ENCODE peak calls at places on chromosomes 5 and 9, in seven cellular contexts. H is GM23338, D is pancreas, X is PC-3, R is colonic mucosa, T is fibroblast of pulmonary artery, A is fibroblast of mammary gland. U is an unnamed sample.

GRCh38 chr5:110063640-110064592 is 374.2 kb downstream of the MAN2A1 start:
- DNase-seq in D (no peak), T (peak), A (peak), H (no peak), X (peak), R (no peak), U (peak)

GRCh38 chr5:153559926-153560325 is 69.5 kb downstream of the GRIA1 start:
- DNase-seq in T (peak), R (no peak), A (peak), X (no peak), H (no peak), D (no peak), U (peak)

GRCh38 chr9:120868676-120869359 is 8.2 kb downstream of the PHF19 start:
- DNase-seq in D (peak), X (peak), R (peak), A (peak), H (peak), T (peak), U (peak)

GRCh38 chr9:68678430-68678829 is 26.6 kb upstream of the PIP5K1B start:
- DNase-seq in H (peak), A (no peak), X (peak), T (peak), D (no peak), R (no peak), U (no peak)

GRCh38 chr5:16538001-16538400 is 72.4 kb upstream of the ZNF622 start:
- DNase-seq in A (no peak), R (no peak), D (no peak), T (no peak), X (no peak), H (no peak), U (no peak)

GRCh38 chr9:111429175-111429574 is 55.0 kb downstream of the ECPAS start:
- DNase-seq in X (peak), R (no peak), H (no peak), T (no peak), D (no peak), A (peak), U (peak)

GRCh38 chr5:39518516-39518915 is 93.7 kb upstream of the DAB2 start:
- DNase-seq in D (no peak), R (no peak), X (peak), H (peak), T (peak), A (peak), U (peak)

GRCh38 chr9:26261503-26262330 is 583.5 kb upstream of the TUSC1 start:
- DNase-seq in X (peak), R (no peak), T (peak), A (peak), D (no peak), H (peak), U (peak)

GRCh38 chr5:23026252-23027170 is 173.4 kb upstream of the CDH12 start:
- DNase-seq in T (peak), A (peak), X (no peak), R (no peak), D (no peak), H (no peak), U (peak)

GRCh38 chr9:96080364-96080763 is 204.9 kb downstream of the ERCC6L2 start:
- DNase-seq in A (peak), T (peak), R (no peak), D (no peak), X (peak), H (no peak), U (peak)

GRCh38 chr9:111866976-111867375 is 29.6 kb upstream of the UGCG start:
- DNase-seq in R (no peak), T (peak), X (peak), D (no peak), H (no peak), A (peak), U (peak)

GRCh38 chr5:14587143-14587542 is 5.6 kb downstream of the OTULINL start:
- DNase-seq in D (no peak), H (no peak), A (no peak), R (no peak), T (no peak), X (no peak), U (no peak)

GRCh38 chr9:79883073-79883645 is 311.4 kb downstream of the TLE4 start:
- DNase-seq in D (no peak), X (no peak), H (no peak), A (no peak), R (no peak), T (no peak), U (no peak)

GRCh38 chr9:110351009-110351467 is 13.4 kb upstream of the TXNDC8 start:
- DNase-seq in T (peak), D (no peak), A (peak), R (peak), H (no peak), X (peak), U (peak)

GRCh38 chr5:56686337-56687198 is 128.8 kb upstream of the MAP3K1 start:
- DNase-seq in X (no peak), D (no peak), A (no peak), R (no peak), T (no peak), H (no peak), U (no peak)

GRCh38 chr5:32173394-32174010 is 617 bp downstream of the GOLPH3 start:
- DNase-seq in R (peak), A (peak), T (peak), H (peak), D (peak), X (peak), U (peak)

GRCh38 chr5:62785588-62785987 is 207.0 kb downstream of the LRRC70 start:
- DNase-seq in R (no peak), X (no peak), D (no peak), H (no peak), T (no peak), A (no peak), U (no peak)

GRCh38 chr5:181081989-181082388 is 41.9 kb downstream of the BTNL9 start:
- DNase-seq in H (no peak), D (no peak), R (no peak), A (no peak), X (no peak), T (no peak), U (no peak)

GRCh38 chr5:172164773-172165212 is 23.2 kb downstream of the STK10 start:
- DNase-seq in T (peak), D (no peak), A (peak), X (no peak), R (no peak), H (no peak), U (peak)

GRCh38 chr9:96236854-96237545 is 65.0 kb downstream of the HSD17B3 start:
- DNase-seq in D (no peak), T (no peak), H (no peak), A (no peak), R (no peak), X (no peak), U (peak)

GRCh38 chr5:67808340-67808739 is 407.2 kb upstream of the PIK3R1 start:
- DNase-seq in D (no peak), H (no peak), T (peak), R (no peak), X (no peak), A (peak), U (peak)

GRCh38 chr5:145743396-145744061 is 91.6 kb downstream of the PRELID2 start:
- DNase-seq in R (no peak), H (no peak), A (no peak), T (no peak), D (no peak), X (no peak), U (no peak)

GRCh38 chr5:134247411-134247810 is 21.5 kb upstream of the PPP2CA start:
- DNase-seq in D (no peak), T (peak), X (peak), A (peak), R (no peak), H (no peak), U (peak)

GRCh38 chr5:152901754-152902153 is 496.7 kb upstream of the NMUR2 start:
- DNase-seq in X (no peak), H (no peak), D (no peak), A (no peak), T (no peak), R (no peak), U (no peak)

GRCh38 chr9:11558043-11558442 is 945.2 kb upstream of the PTPRD start:
- DNase-seq in X (no peak), R (no peak), H (peak), D (no peak), A (no peak), T (no peak), U (no peak)

GRCh38 chr5:173790836-173791546 is 97.2 kb upstream of the CPEB4 start:
- DNase-seq in H (no peak), X (no peak), R (no peak), D (no peak), T (no peak), A (no peak), U (no peak)

GRCh38 chr9:136119259-136120118 is 814 bp upstream of the TMEM250 start:
- DNase-seq in X (peak), D (no peak), H (peak), A (peak), T (peak), R (peak), U (peak)

GRCh38 chr9:107874591-107875374 is 385.2 kb upstream of the KLF4 start:
- DNase-seq in H (no peak), R (no peak), A (no peak), T (no peak), X (no peak), D (no peak), U (no peak)

GRCh38 chr9:95171001-95171400 is 146.5 kb downstream of the FANCC start:
- DNase-seq in H (peak), D (no peak), T (peak), R (no peak), X (peak), A (peak), U (peak)

GRCh38 chr9:70564464-70565190 is 150.2 kb upstream of the KLF9 start:
- DNase-seq in H (no peak), D (no peak), X (no peak), R (no peak), A (no peak), T (no peak), U (no peak)

GRCh38 chr5:169503899-169504298 is 79.7 kb upstream of the SPDL1 start:
- DNase-seq in D (no peak), H (no peak), A (no peak), X (no peak), R (no peak), T (no peak), U (no peak)

GRCh38 chr9:69178583-69179011 is 4.5 kb downstream of the TJP2 start:
- DNase-seq in A (no peak), T (no peak), D (no peak), R (no peak), X (peak), H (no peak), U (no peak)

GRCh38 chr9:127915801-127916664 is 808 bp downstream of the ST6GALNAC4 start:
- DNase-seq in H (no peak), A (no peak), X (no peak), T (no peak), D (peak), R (peak), U (no peak)

GRCh38 chr9:127057970-127058644 is 64.3 kb downstream of the ANGPTL2 start:
- DNase-seq in H (no peak), R (no peak), A (peak), D (no peak), X (no peak), T (no peak), U (no peak)

GRCh38 chr5:135329101-135329912 is 69.7 kb downstream of the MACROH2A1 start:
- DNase-seq in X (no peak), A (no peak), D (no peak), R (no peak), H (no peak), T (no peak), U (no peak)

GRCh38 chr5:77743181-77743580 is 33.0 kb downstream of the TBCA start:
- DNase-seq in D (no peak), T (peak), X (peak), A (peak), H (no peak), R (no peak), U (peak)

GRCh38 chr5:38590846-38591245 is 34.4 kb upstream of the LIFR start:
- DNase-seq in D (no peak), T (no peak), A (no peak), X (no peak), R (no peak), H (no peak), U (no peak)

DNA sequence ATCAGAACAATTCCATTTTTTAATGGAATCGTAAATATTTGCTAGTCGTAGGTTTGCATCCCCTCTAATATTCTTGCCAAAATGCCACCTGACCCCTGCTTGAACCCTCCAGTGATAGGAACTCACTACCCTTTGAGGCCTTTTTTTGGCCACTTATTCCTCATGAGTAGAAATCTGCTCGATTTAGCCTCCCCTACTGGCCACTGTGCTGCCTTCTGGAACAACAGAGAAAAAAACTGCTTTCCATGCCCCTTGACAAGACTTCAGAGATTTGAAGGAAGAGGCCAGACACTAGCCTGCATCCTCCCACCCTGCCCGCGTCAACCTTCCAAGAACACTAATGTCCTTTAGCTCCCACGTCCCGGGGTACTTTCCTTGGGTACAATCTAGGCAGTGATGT is 4.1 kb downstream of the CCDC69 start:
- DNase-seq in D (no peak), X (no peak), H (peak), R (no peak), T (no peak), A (no peak), U (no peak)
- TF ChIP-seq CTCF in D (no peak), X (peak), H (peak), R (no peak), T (peak), A (peak), U (peak)

DNA sequence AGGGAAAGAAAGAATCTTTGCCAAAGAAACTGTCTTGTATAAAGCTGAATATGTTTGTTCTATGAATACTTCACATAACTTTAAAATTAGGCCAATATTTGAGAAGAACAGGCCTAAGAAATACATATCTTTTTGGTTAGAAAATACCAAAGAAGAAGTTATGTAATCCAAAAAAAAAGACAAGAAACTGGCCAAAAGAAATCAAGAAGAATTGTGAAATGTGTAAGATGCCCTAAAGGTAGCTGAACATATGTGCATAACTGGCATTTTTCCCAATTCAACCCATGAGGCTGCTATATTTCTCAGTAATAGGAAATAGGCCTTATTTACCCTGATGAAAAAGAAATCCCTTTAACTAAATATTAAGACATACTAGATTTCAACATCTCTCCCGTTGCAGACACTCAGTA is 290.0 kb downstream of the CETN3 start:
- DNase-seq in H (no peak), R (no peak), T (peak), A (no peak), D (no peak), X (peak), U (peak)
- H3K4me3 ChIP-seq in H (no peak), R (no peak), T (no peak), A (no peak), D (no peak), X (no peak), U (no peak)

GRCh38 chr9:125746017-125746773 is 978 bp upstream of the PBX3 start:
- DNase-seq in X (peak), T (peak), R (peak), H (peak), D (peak), A (peak), U (peak)
- TF ChIP-seq CTCF in X (no peak), T (no peak), R (no peak), H (no peak), D (no peak), A (no peak), U (no peak)

GRCh38 chr9:105252405-105252756 is 7.9 kb downstream of the SLC44A1 start:
- DNase-seq in D (no peak), X (no peak), A (no peak), R (peak), T (no peak), H (no peak), U (no peak)
- H3K4me3 ChIP-seq in D (no peak), X (no peak), A (no peak), R (no peak), T (no peak), H (no peak), U (no peak)

DNA sequence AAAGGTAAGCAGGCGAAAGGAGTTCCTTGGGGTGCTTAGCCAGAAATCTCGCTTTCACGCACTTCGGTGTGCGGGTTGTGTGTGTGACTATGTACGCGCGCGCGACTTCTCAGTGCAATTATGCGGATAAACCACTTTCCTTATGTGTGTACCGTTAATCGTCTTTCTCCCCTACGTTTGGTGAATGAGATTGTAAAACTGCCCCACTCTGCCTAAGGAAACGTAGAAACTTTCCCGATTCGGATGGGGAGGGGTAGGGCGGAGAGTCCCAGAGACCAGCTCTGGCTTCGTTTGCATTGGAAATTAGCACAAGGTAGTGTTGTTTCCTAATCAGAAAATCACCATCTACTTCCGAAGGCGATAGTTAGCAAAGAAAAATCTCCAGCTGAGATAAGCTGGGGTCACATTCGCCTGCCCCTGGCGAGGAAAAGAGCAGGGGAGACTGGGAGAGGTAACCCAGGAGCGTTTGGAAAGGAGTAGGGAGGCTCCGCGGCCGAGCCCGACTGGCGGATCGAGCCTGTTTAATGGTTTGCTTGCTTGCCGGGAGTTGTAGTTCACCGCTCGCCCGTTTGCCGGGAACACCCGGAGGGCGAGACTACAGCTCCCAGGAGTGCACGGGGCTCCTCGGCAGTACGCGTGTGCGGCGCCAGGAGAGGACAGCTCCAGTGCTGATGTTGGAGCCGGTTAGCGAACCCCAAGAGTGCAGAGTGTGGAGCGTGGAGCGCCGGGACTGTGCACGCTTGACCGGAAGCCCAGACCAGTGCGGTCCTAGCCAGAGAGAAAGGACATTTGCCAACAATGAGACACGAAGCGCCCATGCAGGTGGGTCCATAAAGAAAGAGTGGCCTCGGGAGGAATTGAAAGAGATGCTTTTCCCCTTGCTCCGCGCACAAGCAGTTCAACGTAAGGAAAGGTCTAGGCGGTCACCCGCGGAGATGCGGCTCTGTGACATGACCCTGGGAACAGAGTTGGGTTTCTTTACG is at the start of gene RAB3C:
- DNase-seq in X (peak), A (peak), R (peak), D (peak), T (peak), H (peak), U (peak)
- TF ChIP-seq CTCF in X (no peak), A (no peak), R (no peak), D (no peak), T (no peak), H (no peak), U (no peak)

GRCh38 chr5:149422429-149423286 is 43.6 kb upstream of the IL17B start:
- DNase-seq in X (no peak), H (peak), R (peak), T (peak), A (peak), D (no peak), U (peak)
- H3K4me3 ChIP-seq in X (no peak), H (no peak), R (no peak), T (no peak), A (no peak), D (no peak), U (no peak)

DNA sequence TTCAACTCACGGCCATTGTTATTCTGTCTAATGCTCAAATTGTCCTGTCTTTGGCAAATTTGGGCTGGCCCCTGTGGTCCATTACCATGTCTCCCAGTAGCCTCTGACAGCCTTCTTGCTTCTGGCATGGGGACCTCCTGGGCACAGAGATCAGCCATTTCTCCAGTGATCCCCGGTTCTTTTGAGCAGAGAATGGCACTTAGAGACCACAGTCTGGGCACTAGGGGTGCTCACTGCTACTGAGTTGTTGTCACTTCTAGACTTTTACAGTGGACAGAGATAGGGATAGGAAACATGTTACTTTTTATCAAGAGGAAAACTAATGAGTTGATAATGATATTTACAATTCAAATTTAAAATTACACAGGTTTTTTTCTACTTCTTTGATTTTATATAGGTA is 47.6 kb upstream of the BARHL1 start:
- DNase-seq in H (no peak), D (no peak), X (no peak), R (no peak), A (no peak), T (no peak), U (no peak)
- TF ChIP-seq CTCF in H (no peak), D (no peak), X (no peak), R (no peak), A (no peak), T (no peak), U (no peak)

GRCh38 chr9:122127396-122127798 is 32.2 kb downstream of the NDUFA8 start:
- DNase-seq in D (no peak), R (no peak), X (no peak), H (no peak), T (no peak), A (no peak), U (no peak)

GRCh38 chr9:122128007-122128406 is 31.6 kb downstream of the NDUFA8 start:
- DNase-seq in T (no peak), D (no peak), X (no peak), H (no peak), R (no peak), A (no peak), U (no peak)

GRCh38 chr9:122125158-122125890 is 32.2 kb upstream of the TTLL11 start:
- DNase-seq in R (peak), T (peak), D (peak), X (peak), H (peak), A (peak), U (peak)

GRCh38 chr9:122125891-122126331 is 32.8 kb upstream of the TTLL11 start:
- DNase-seq in A (no peak), T (peak), X (peak), R (no peak), D (peak), H (no peak), U (peak)

GRCh38 chr9:122126340-122127333 is 32.9 kb downstream of the NDUFA8 start:
- DNase-seq in H (peak), A (peak), R (no peak), D (no peak), T (peak), X (peak), U (no peak)
- H3K4me3 ChIP-seq in H (peak), A (peak), R (peak), D (peak), T (peak), X (no peak), U (peak)